ENCODE peak calls at places on chromosomes 2 and 18, in nine cellular contexts. One of them, this sample, is unnamed.

GRCh38 chr18:26540041-26540628 is 8.2 kb downstream of the KCTD1 start:
- DNase-seq in HepG2: no peak
- DNase-seq in left lung: no peak
- DNase-seq in A549: peak
- DNase-seq in breast epithelium: no peak
- DNase-seq in heart left ventricle: no peak
- DNase-seq in tibial nerve: no peak
- DNase-seq in RWPE2: no peak
- DNase-seq in neural progenitor cell: no peak
- DNase-seq in this sample: no peak

GRCh38 chr2:20449501-20450200 is 2.8 kb downstream of the RHOB start:
- DNase-seq in HepG2: peak
- DNase-seq in left lung: no peak
- DNase-seq in A549: peak
- DNase-seq in breast epithelium: no peak
- DNase-seq in heart left ventricle: no peak
- DNase-seq in tibial nerve: peak
- DNase-seq in RWPE2: no peak
- DNase-seq in neural progenitor cell: no peak
- DNase-seq in this sample: no peak

GRCh38 chr2:232942831-232943230 is 70.2 kb downstream of the NGEF start:
- DNase-seq in HepG2: no peak
- DNase-seq in left lung: no peak
- DNase-seq in A549: no peak
- DNase-seq in breast epithelium: no peak
- DNase-seq in heart left ventricle: no peak
- DNase-seq in tibial nerve: no peak
- DNase-seq in RWPE2: no peak
- DNase-seq in neural progenitor cell: no peak
- DNase-seq in this sample: no peak

GRCh38 chr18:3919396-3920061 is 469.6 kb downstream of the TGIF1 start:
- DNase-seq in HepG2: no peak
- DNase-seq in left lung: no peak
- DNase-seq in A549: no peak
- DNase-seq in breast epithelium: no peak
- DNase-seq in heart left ventricle: no peak
- DNase-seq in tibial nerve: no peak
- DNase-seq in RWPE2: no peak
- DNase-seq in neural progenitor cell: no peak
- DNase-seq in this sample: no peak

GRCh38 chr2:136482966-136483365 is 282.4 kb upstream of the THSD7B start:
- DNase-seq in HepG2: no peak
- DNase-seq in left lung: no peak
- DNase-seq in A549: no peak
- DNase-seq in breast epithelium: no peak
- DNase-seq in heart left ventricle: no peak
- DNase-seq in tibial nerve: no peak
- DNase-seq in RWPE2: no peak
- DNase-seq in neural progenitor cell: no peak
- DNase-seq in this sample: no peak

GRCh38 chr2:166784296-166784946 is 103.9 kb upstream of the XIRP2 start:
- DNase-seq in HepG2: peak
- DNase-seq in left lung: no peak
- DNase-seq in A549: no peak
- DNase-seq in breast epithelium: no peak
- DNase-seq in heart left ventricle: no peak
- DNase-seq in tibial nerve: no peak
- DNase-seq in RWPE2: no peak
- DNase-seq in neural progenitor cell: no peak
- DNase-seq in this sample: no peak

GRCh38 chr2:128793414-128793813 is 474.7 kb upstream of the HS6ST1 start:
- DNase-seq in HepG2: no peak
- DNase-seq in left lung: peak
- DNase-seq in A549: no peak
- DNase-seq in breast epithelium: no peak
- DNase-seq in heart left ventricle: no peak
- DNase-seq in tibial nerve: no peak
- DNase-seq in RWPE2: no peak
- DNase-seq in neural progenitor cell: no peak
- DNase-seq in this sample: no peak

GRCh38 chr2:191166111-191166755 is 15.4 kb upstream of the STAT4 start:
- DNase-seq in HepG2: peak
- DNase-seq in left lung: no peak
- DNase-seq in A549: peak
- DNase-seq in breast epithelium: no peak
- DNase-seq in heart left ventricle: peak
- DNase-seq in tibial nerve: no peak
- DNase-seq in RWPE2: no peak
- DNase-seq in neural progenitor cell: peak
- DNase-seq in this sample: peak

GRCh38 chr2:47404356-47404755 is 1.4 kb downstream of the MSH2 start:
- DNase-seq in HepG2: no peak
- DNase-seq in left lung: no peak
- DNase-seq in A549: no peak
- DNase-seq in breast epithelium: no peak
- DNase-seq in heart left ventricle: no peak
- DNase-seq in tibial nerve: no peak
- DNase-seq in RWPE2: no peak
- DNase-seq in neural progenitor cell: no peak
- DNase-seq in this sample: no peak

GRCh38 chr2:47402555-47402804 is 476 bp upstream of the MSH2 start:
- DNase-seq in HepG2: no peak
- DNase-seq in left lung: no peak
- DNase-seq in A549: no peak
- DNase-seq in breast epithelium: no peak
- DNase-seq in heart left ventricle: no peak
- DNase-seq in tibial nerve: no peak
- DNase-seq in RWPE2: no peak
- DNase-seq in neural progenitor cell: no peak
- DNase-seq in this sample: peak

GRCh38 chr2:47403829-47404228 is 873 bp downstream of the MSH2 start:
- DNase-seq in HepG2: peak
- DNase-seq in left lung: no peak
- DNase-seq in A549: peak
- DNase-seq in breast epithelium: no peak
- DNase-seq in heart left ventricle: no peak
- DNase-seq in tibial nerve: no peak
- DNase-seq in RWPE2: no peak
- DNase-seq in neural progenitor cell: no peak
- DNase-seq in this sample: peak

GRCh38 chr2:47402805-47403691 is at the start of gene MSH2:
- DNase-seq in HepG2: peak
- DNase-seq in left lung: peak
- DNase-seq in A549: peak
- DNase-seq in breast epithelium: peak
- DNase-seq in heart left ventricle: peak
- DNase-seq in tibial nerve: peak
- DNase-seq in RWPE2: peak
- DNase-seq in neural progenitor cell: peak
- DNase-seq in this sample: peak

DNA sequence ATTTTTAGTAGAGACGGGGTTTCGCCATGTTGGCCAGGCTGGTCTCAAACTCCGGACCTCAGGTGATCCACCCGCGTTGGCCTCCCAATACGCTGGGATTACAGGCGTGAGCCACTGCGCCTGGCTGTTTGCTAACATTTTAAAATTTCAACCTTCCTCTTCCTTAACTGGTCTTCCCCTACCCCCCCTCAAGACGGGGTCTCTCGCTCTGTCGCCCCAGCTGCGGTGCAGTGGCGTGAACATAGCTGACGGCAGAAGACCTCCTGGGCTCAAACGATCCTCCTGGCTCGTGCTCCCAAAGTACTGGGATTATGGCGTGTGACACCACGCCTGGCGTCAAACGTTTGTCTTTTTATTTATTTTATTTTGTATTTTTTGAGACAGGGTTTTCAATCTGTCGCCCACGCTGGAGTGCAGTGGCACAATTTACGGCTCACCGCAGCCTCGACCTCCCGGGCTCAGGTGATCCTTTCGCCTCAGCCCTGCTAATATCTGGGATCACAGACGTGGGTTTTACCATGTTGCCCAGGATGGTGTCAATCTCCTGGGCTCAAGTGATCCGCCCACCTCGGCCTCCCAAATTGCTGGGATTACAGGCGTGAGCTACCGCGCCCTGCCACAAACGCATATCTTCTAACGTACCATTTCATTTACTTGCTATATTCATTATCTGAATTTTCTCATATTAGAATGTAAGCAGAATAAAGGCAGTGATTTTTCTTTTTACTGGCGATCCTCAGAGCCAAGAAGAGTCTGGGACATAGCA is 984 bp upstream of the MSH2 start:
- DNase-seq in HepG2: no peak
- DNase-seq in left lung: no peak
- DNase-seq in A549: no peak
- DNase-seq in breast epithelium: no peak
- DNase-seq in heart left ventricle: no peak
- DNase-seq in tibial nerve: no peak
- DNase-seq in RWPE2: no peak
- DNase-seq in neural progenitor cell: no peak
- DNase-seq in this sample: no peak
- H3K4me3 ChIP-seq in HepG2: peak
- H3K4me3 ChIP-seq in left lung: peak
- H3K4me3 ChIP-seq in A549: peak
- H3K4me3 ChIP-seq in breast epithelium: peak
- H3K4me3 ChIP-seq in heart left ventricle: no peak
- H3K4me3 ChIP-seq in tibial nerve: peak
- H3K4me3 ChIP-seq in RWPE2: peak
- H3K4me3 ChIP-seq in neural progenitor cell: peak
- H3K4me3 ChIP-seq in this sample: peak

GRCh38 chr2:196238836-196239380 is 67.5 kb upstream of the STK17B start:
- DNase-seq in HepG2: no peak
- DNase-seq in left lung: no peak
- DNase-seq in A549: no peak
- DNase-seq in breast epithelium: no peak
- DNase-seq in heart left ventricle: no peak
- DNase-seq in tibial nerve: no peak
- DNase-seq in RWPE2: no peak
- DNase-seq in neural progenitor cell: no peak
- DNase-seq in this sample: no peak

GRCh38 chr2:196242131-196242620 is 70.8 kb upstream of the STK17B start:
- DNase-seq in HepG2: no peak
- DNase-seq in left lung: peak
- DNase-seq in A549: no peak
- DNase-seq in breast epithelium: no peak
- DNase-seq in heart left ventricle: no peak
- DNase-seq in tibial nerve: no peak
- DNase-seq in RWPE2: no peak
- DNase-seq in neural progenitor cell: no peak
- DNase-seq in this sample: no peak

GRCh38 chr2:196241175-196241574 is 69.8 kb upstream of the STK17B start:
- DNase-seq in HepG2: no peak
- DNase-seq in left lung: peak
- DNase-seq in A549: no peak
- DNase-seq in breast epithelium: no peak
- DNase-seq in heart left ventricle: no peak
- DNase-seq in tibial nerve: no peak
- DNase-seq in RWPE2: no peak
- DNase-seq in neural progenitor cell: no peak
- DNase-seq in this sample: no peak

GRCh38 chr2:196244516-196244915 is 73.1 kb upstream of the STK17B start:
- DNase-seq in HepG2: no peak
- DNase-seq in left lung: no peak
- DNase-seq in A549: no peak
- DNase-seq in breast epithelium: no peak
- DNase-seq in heart left ventricle: no peak
- DNase-seq in tibial nerve: no peak
- DNase-seq in RWPE2: no peak
- DNase-seq in neural progenitor cell: no peak
- DNase-seq in this sample: no peak

DNA sequence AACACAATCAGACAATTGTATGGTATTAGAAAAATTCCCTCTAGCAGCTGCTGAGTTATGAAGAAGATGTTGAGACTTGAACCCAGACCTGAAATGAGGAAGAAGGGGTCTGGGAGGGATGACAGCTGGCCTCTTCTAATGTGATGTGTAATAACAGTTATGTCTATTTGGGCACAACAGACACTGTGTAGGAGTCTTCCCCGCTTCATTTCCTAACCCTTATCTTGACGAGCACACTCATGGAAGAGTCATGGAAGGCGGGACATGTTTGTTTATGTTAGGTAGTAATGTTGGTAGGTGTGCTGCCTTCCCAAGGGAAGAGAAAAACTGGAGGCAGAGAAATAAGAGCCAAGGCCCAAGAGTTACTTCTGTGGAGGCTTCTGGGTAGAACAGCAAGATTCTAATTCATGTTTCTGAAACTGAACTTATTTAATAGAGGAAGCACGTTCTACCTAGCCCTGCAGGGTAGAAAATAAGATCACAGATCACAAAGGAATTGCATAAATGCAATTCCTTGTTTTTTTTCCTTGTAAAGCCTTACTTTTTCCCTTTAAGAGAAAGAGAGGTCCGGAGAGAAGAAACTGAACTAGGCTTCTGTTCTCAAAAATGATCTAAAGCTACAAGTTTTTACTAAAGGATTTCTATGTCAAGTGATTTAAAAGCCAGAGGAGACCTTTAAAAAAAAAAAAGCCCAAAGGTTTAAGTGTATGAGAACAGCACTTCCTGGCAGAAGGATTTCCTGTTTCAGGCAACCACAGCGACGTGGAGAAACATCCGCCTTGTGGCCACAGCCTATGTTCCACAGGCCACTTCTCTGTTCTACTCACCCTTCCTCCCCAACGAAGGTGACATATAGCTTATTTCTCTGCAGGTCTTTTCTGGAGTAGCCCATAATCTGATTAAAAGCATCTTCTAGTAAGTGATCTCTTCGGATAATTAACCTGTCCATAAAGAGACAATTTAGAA is 68.5 kb upstream of the STK17B start:
- DNase-seq in HepG2: no peak
- DNase-seq in left lung: peak
- DNase-seq in A549: no peak
- DNase-seq in breast epithelium: peak
- DNase-seq in heart left ventricle: peak
- DNase-seq in tibial nerve: peak
- DNase-seq in RWPE2: no peak
- DNase-seq in neural progenitor cell: no peak
- DNase-seq in this sample: peak
- H3K27ac ChIP-seq in HepG2: no peak
- H3K27ac ChIP-seq in left lung: peak
- H3K27ac ChIP-seq in A549: no peak
- H3K27ac ChIP-seq in breast epithelium: peak
- H3K27ac ChIP-seq in heart left ventricle: peak
- H3K27ac ChIP-seq in tibial nerve: peak
- H3K27ac ChIP-seq in RWPE2: peak
- H3K27ac ChIP-seq in neural progenitor cell: no peak
- H3K27ac ChIP-seq in this sample: peak

GRCh38 chr2:10788855-10789254 is 23.7 kb downstream of the PDIA6 start:
- DNase-seq in HepG2: no peak
- DNase-seq in left lung: no peak
- DNase-seq in A549: no peak
- DNase-seq in breast epithelium: no peak
- DNase-seq in heart left ventricle: no peak
- DNase-seq in tibial nerve: no peak
- DNase-seq in RWPE2: no peak
- DNase-seq in neural progenitor cell: no peak
- DNase-seq in this sample: no peak

GRCh38 chr2:10786240-10786982 is 26.2 kb downstream of the PDIA6 start:
- DNase-seq in HepG2: no peak
- DNase-seq in left lung: no peak
- DNase-seq in A549: no peak
- DNase-seq in breast epithelium: no peak
- DNase-seq in heart left ventricle: no peak
- DNase-seq in tibial nerve: no peak
- DNase-seq in RWPE2: no peak
- DNase-seq in neural progenitor cell: no peak
- DNase-seq in this sample: no peak

GRCh38 chr2:10784719-10785118 is 27.9 kb downstream of the PDIA6 start:
- DNase-seq in HepG2: no peak
- DNase-seq in left lung: no peak
- DNase-seq in A549: no peak
- DNase-seq in breast epithelium: peak
- DNase-seq in heart left ventricle: no peak
- DNase-seq in tibial nerve: no peak
- DNase-seq in RWPE2: no peak
- DNase-seq in neural progenitor cell: no peak
- DNase-seq in this sample: no peak

GRCh38 chr2:10785260-10785659 is 27.3 kb downstream of the PDIA6 start:
- DNase-seq in HepG2: no peak
- DNase-seq in left lung: no peak
- DNase-seq in A549: no peak
- DNase-seq in breast epithelium: peak
- DNase-seq in heart left ventricle: peak
- DNase-seq in tibial nerve: no peak
- DNase-seq in RWPE2: no peak
- DNase-seq in neural progenitor cell: no peak
- DNase-seq in this sample: no peak

DNA sequence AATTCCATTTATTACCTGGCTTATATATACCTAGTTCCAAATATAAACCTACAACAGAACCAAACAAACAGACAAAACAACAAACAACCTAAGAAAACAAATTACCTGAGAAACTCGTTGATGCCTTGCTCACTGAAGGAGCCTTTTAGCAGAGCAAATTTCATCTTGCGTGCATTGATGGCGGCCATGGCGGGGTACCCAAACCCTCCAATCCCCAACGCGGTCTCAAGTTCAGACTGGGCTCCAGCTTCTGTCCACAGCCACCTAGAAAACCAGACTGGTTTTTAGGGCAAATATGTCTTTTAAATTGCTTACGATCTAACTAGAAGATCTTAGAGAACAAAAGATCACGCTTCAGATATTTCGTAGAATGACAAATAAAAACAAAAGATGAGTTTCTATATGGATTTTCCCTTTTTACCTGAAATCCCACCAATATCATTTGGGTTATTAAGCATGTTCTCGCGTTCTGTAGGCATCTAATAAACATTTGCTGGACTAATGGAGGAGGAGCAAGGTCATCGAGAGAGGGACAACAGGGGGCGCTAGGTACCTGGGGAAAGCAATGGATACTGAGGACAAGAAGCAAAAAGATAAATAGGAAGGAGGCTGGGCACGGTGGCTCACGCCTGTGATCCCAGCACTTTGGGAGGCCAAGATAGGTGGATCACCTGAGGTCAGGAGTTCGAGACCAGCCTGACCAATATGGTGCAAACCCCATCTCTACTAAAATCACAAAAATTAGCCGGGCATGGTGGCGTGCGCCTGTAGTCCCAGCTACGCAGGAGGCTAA is 25.2 kb downstream of the PDIA6 start:
- DNase-seq in HepG2: peak
- DNase-seq in left lung: no peak
- DNase-seq in A549: peak
- DNase-seq in breast epithelium: no peak
- DNase-seq in heart left ventricle: no peak
- DNase-seq in tibial nerve: no peak
- DNase-seq in RWPE2: no peak
- DNase-seq in neural progenitor cell: peak
- DNase-seq in this sample: no peak
- TF ChIP-seq CTCF in HepG2: peak
- TF ChIP-seq CTCF in left lung: no peak
- TF ChIP-seq CTCF in A549: peak
- TF ChIP-seq CTCF in breast epithelium: no peak
- TF ChIP-seq CTCF in heart left ventricle: peak
- TF ChIP-seq CTCF in tibial nerve: no peak
- TF ChIP-seq CTCF in RWPE2: peak
- TF ChIP-seq CTCF in neural progenitor cell: peak
- TF ChIP-seq CTCF in this sample: peak

GRCh38 chr18:47911877-47912276 is 18.6 kb downstream of the SMAD2 start:
- DNase-seq in HepG2: peak
- DNase-seq in left lung: no peak
- DNase-seq in A549: no peak
- DNase-seq in breast epithelium: no peak
- DNase-seq in heart left ventricle: no peak
- DNase-seq in tibial nerve: no peak
- DNase-seq in RWPE2: no peak
- DNase-seq in neural progenitor cell: no peak
- DNase-seq in this sample: no peak
- H3K4me3 ChIP-seq in HepG2: no peak
- H3K4me3 ChIP-seq in left lung: no peak
- H3K4me3 ChIP-seq in A549: no peak
- H3K4me3 ChIP-seq in breast epithelium: no peak
- H3K4me3 ChIP-seq in heart left ventricle: no peak
- H3K4me3 ChIP-seq in tibial nerve: no peak
- H3K4me3 ChIP-seq in RWPE2: no peak
- H3K4me3 ChIP-seq in neural progenitor cell: no peak
- H3K4me3 ChIP-seq in this sample: no peak

This sample was measured in brain microvascular endothelial cell.